ENCODE peak calls at places on chromosome 22, in eight cellular contexts. R is upper lobe of right lung; L is smooth muscle cell of the brain vasculature; K is GM06990; N is tibial nerve; P is stimulated activated naive CD4-positive, alpha-beta T cell; T is hypothalamus; O is activated naive CD8-positive, alpha-beta T cell treated with anti-CD3 and anti-CD28 coated beads, Interleukin-2, amount 50 U/mL, for 24 hours. U is an unnamed sample.

GRCh38 chr22:21606775-21607174 is 23.0 kb downstream of the YDJC start:
- DNase-seq in R (no peak), L (no peak), K (no peak), N (no peak), P (no peak), T (no peak), O (no peak), U (peak)

GRCh38 chr22:37533995-37534394 is 14.8 kb upstream of the CARD10 start:
- DNase-seq in R (no peak), L (no peak), K (no peak), N (no peak), P (no peak), T (peak), O (no peak), U (peak)

GRCh38 chr22:44550666-44551491 is 52.8 kb upstream of the RTL6 start:
- DNase-seq in R (peak), L (peak), K (peak), N (no peak), P (no peak), T (no peak), O (peak), U (no peak)

GRCh38 chr22:40620464-40621046 is 16.0 kb downstream of the MRTFA start:
- DNase-seq in R (no peak), L (no peak), K (no peak), N (no peak), P (no peak), T (no peak), O (no peak), U (peak)

GRCh38 chr22:30855266-30855665 is 113.3 kb downstream of the MORC2 start:
- DNase-seq in R (peak), L (no peak), K (no peak), N (no peak), P (no peak), T (no peak), O (no peak), U (no peak)

GRCh38 chr22:37416806-37417205 is 10.5 kb downstream of the ELFN2 start:
- DNase-seq in R (no peak), L (no peak), K (no peak), N (no peak), P (no peak), T (peak), O (peak), U (no peak)

GRCh38 chr22:39745789-39746188 is 147.8 kb downstream of the ENTHD1 start:
- DNase-seq in R (no peak), L (no peak), K (peak), N (no peak), P (no peak), T (no peak), O (no peak), U (no peak)

GRCh38 chr22:49235463-49236300 is 592.0 kb downstream of the BRD1 start:
- DNase-seq in R (no peak), L (no peak), K (no peak), N (no peak), P (no peak), T (no peak), O (no peak), U (no peak)

GRCh38 chr22:39962071-39962470 is 1.9 kb downstream of the TMA7B start:
- DNase-seq in R (no peak), L (no peak), K (no peak), N (no peak), P (no peak), T (no peak), O (no peak), U (no peak)

GRCh38 chr22:36359172-36359973 is 28.4 kb downstream of the MYH9 start:
- DNase-seq in R (no peak), L (no peak), K (peak), N (no peak), P (no peak), T (no peak), O (peak), U (no peak)

GRCh38 chr22:37486224-37486845 is at the start of gene MFNG:
- DNase-seq in R (peak), L (no peak), K (peak), N (peak), P (peak), T (peak), O (peak), U (peak)

GRCh38 chr22:27435839-27436581 is 365.5 kb downstream of the MN1 start:
- DNase-seq in R (no peak), L (no peak), K (no peak), N (peak), P (no peak), T (no peak), O (no peak), U (no peak)

GRCh38 chr22:37972527-37972926 is 11.8 kb downstream of the SOX10 start:
- DNase-seq in R (no peak), L (no peak), K (no peak), N (no peak), P (no peak), T (no peak), O (no peak), U (no peak)

GRCh38 chr22:37739000-37739399 is 42.2 kb downstream of the TRIOBP start:
- DNase-seq in R (peak), L (no peak), K (no peak), N (peak), P (no peak), T (no peak), O (no peak), U (no peak)

GRCh38 chr22:25488244-25489020 is 76.0 kb upstream of the GRK3 start:
- DNase-seq in R (peak), L (peak), K (no peak), N (peak), P (no peak), T (peak), O (peak), U (peak)

GRCh38 chr22:41401781-41402648 is 20.3 kb downstream of the TEF start:
- DNase-seq in R (peak), L (no peak), K (no peak), N (no peak), P (no peak), T (peak), O (no peak), U (no peak)

GRCh38 chr22:24389680-24390079 is 37.7 kb upstream of the ADORA2A start:
- DNase-seq in R (no peak), L (no peak), K (no peak), N (no peak), P (no peak), T (no peak), O (no peak), U (no peak)

GRCh38 chr22:33510429-33510904 is 409.8 kb downstream of the LARGE1 start:
- DNase-seq in R (no peak), L (no peak), K (no peak), N (no peak), P (no peak), T (no peak), O (no peak), U (no peak)

GRCh38 chr22:50148991-50149721 is 21.4 kb upstream of the PANX2 start:
- DNase-seq in R (peak), L (no peak), K (peak), N (no peak), P (peak), T (no peak), O (peak), U (peak)

GRCh38 chr22:35594686-35595085 is 22.4 kb downstream of the MB start:
- DNase-seq in R (no peak), L (no peak), K (no peak), N (no peak), P (no peak), T (no peak), O (no peak), U (no peak)

GRCh38 chr22:50445071-50445879 is 29.6 kb downstream of the SBF1 start:
- DNase-seq in R (no peak), L (no peak), K (no peak), N (no peak), P (peak), T (no peak), O (peak), U (no peak)

GRCh38 chr22:17576475-17576874 is 13.2 kb downstream of the SLC25A18 start:
- DNase-seq in R (no peak), L (no peak), K (no peak), N (no peak), P (no peak), T (peak), O (no peak), U (no peak)

GRCh38 chr22:21624120-21624879 is 5.5 kb downstream of the YDJC start:
- DNase-seq in R (no peak), L (no peak), K (no peak), N (no peak), P (peak), T (no peak), O (peak), U (peak)

GRCh38 chr22:50178471-50178864 is 7.2 kb upstream of the TRABD start:
- DNase-seq in R (no peak), L (no peak), K (no peak), N (no peak), P (no peak), T (no peak), O (no peak), U (no peak)

GRCh38 chr22:23305922-23306374 is 125.6 kb downstream of the BCR start:
- DNase-seq in R (peak), L (no peak), K (no peak), N (peak), P (no peak), T (peak), O (no peak), U (no peak)